ENCODE peak calls at places on chromosome X, in six cellular contexts. D is tibial artery, E is MV-4-11, L is T-helper 17 cell, J is nucleus accumbens, B is stomach. V is an unnamed sample.

GRCh38 chrX:31061091-31061490 is 10.8 kb downstream of the FTHL17 start:
- DNase-seq in J (no peak), E (no peak), B (no peak), L (no peak), D (no peak), V (no peak)

GRCh38 chrX:129984196-129984962 is 1.9 kb downstream of the BCORL1 start:
- DNase-seq in L (peak; percentile 55), J (no peak), E (no peak), D (peak; percentile 20), B (no peak), V (peak; percentile 27)

GRCh38 chrX:67543818-67544217 is at the start of gene AR:
- DNase-seq in E (no peak), J (peak; percentile 1), B (peak; percentile 58), L (no peak), D (peak; percentile 78), V (peak; percentile 77)

GRCh38 chrX:11557120-11557519 is 108.6 kb downstream of the ARHGAP6 start:
- DNase-seq in L (no peak), D (no peak), J (no peak), E (no peak), B (no peak), V (no peak)

GRCh38 chrX:10173331-10173900 is 16.6 kb downstream of the CLCN4 start:
- DNase-seq in B (peak; percentile 35), J (no peak), E (no peak), L (no peak), D (peak; percentile 48), V (peak; percentile 81)

GRCh38 chrX:71489540-71489939 is 43.4 kb upstream of the OGT start:
- DNase-seq in B (no peak), E (no peak), L (no peak), D (no peak), J (no peak), V (no peak)

GRCh38 chrX:44705817-44706551 is 137.8 kb upstream of the DUSP21 start:
- DNase-seq in L (no peak), D (no peak), B (no peak), E (no peak), J (no peak), V (no peak)

GRCh38 chrX:645024-645376 is 14.4 kb downstream of the SHOX start:
- DNase-seq in J (no peak), D (no peak), L (no peak), E (no peak), B (no peak), V (no peak)

GRCh38 chrX:140766024-140766611 is 56.6 kb downstream of the LINC00632 start:
- DNase-seq in L (no peak), E (no peak), J (peak; percentile 5), D (peak; percentile 33), B (peak; percentile 37), V (peak; percentile 34)

GRCh38 chrX:46840946-46841740 is 4.3 kb downstream of the RP2 start:
- DNase-seq in L (no peak), B (no peak), D (no peak), J (peak; percentile 0), E (no peak), V (peak; percentile 41)

GRCh38 chrX:16934212-16934611 is 12.2 kb upstream of the REPS2 start:
- DNase-seq in L (no peak), E (no peak), B (no peak), D (no peak), J (no peak), V (no peak)

GRCh38 chrX:98028691-98029090 is 1145.0 kb downstream of the RPA4 start:
- DNase-seq in E (no peak), L (no peak), D (no peak), J (no peak), B (no peak), V (no peak)

GRCh38 chrX:32408389-32408788 is 803.0 kb downstream of the DMD start:
- DNase-seq in E (peak; percentile 0), L (no peak), D (no peak), B (no peak), J (no peak), V (no peak)

GRCh38 chrX:129637217-129638109 is 17.3 kb downstream of the APLN start:
- DNase-seq in B (peak; percentile 75), E (peak; percentile 37), D (peak; percentile 54), J (peak; percentile 54), L (peak; percentile 51), V (peak; percentile 71)

GRCh38 chrX:103913356-103914020 is 48.9 kb upstream of the TMSB15B start:
- DNase-seq in L (no peak), D (no peak), B (no peak), J (no peak), E (no peak), V (no peak)

GRCh38 chrX:15738686-15739016 is 581 bp downstream of the CA5B start:
- DNase-seq in J (no peak), L (no peak), D (no peak), B (no peak), E (no peak), V (no peak)

GRCh38 chrX:48823029-48823428 is 3.3 kb upstream of the ERAS start:
- DNase-seq in J (no peak), D (no peak), B (no peak), L (no peak), E (no peak), V (no peak)

GRCh38 chrX:129577877-129578276 is 37.8 kb downstream of the OCRL start:
- DNase-seq in L (no peak), B (no peak), J (no peak), D (no peak), E (no peak), V (no peak)

GRCh38 chrX:118883994-118884393 is 60.4 kb downstream of the ZCCHC12 start:
- DNase-seq in J (no peak), B (no peak), L (no peak), E (no peak), D (no peak), V (no peak)